ENCODE peak calls at places on chromosomes 11 and 22, in eight cellular contexts. H, Z, O, R, G, A, K and N are unnamed samples.

GRCh38 chr22:19871845-19872778 is 17.4 kb upstream of the GNB1L start:
- DNase-seq in H (no peak), Z (no peak), O (no peak), R (no peak), G (peak; percentile 70), A (no peak), K (no peak), N (no peak)

GRCh38 chr22:28231423-28231822 is 312.4 kb upstream of the PITPNB start:
- DNase-seq in H (no peak), Z (no peak), O (no peak), R (no peak), G (no peak), A (no peak), K (no peak), N (no peak)

GRCh38 chr22:30887418-30887817 is 81.2 kb downstream of the MORC2 start:
- DNase-seq in H (no peak), Z (no peak), O (no peak), R (no peak), G (peak; percentile 59), A (no peak), K (no peak), N (no peak)

GRCh38 chr22:22928666-22929380 is 41.2 kb downstream of the IGLL5 start:
- DNase-seq in H (peak; percentile 11), Z (no peak), O (no peak), R (peak; percentile 52), G (peak; percentile 75), A (peak; percentile 88), K (no peak), N (no peak)

GRCh38 chr11:82854242-82854641 is 46.0 kb downstream of the PRCP start:
- DNase-seq in H (no peak), Z (no peak), O (no peak), R (no peak), G (no peak), A (no peak), K (no peak), N (peak; percentile 60)

GRCh38 chr11:1699771-1700170 is 2.8 kb downstream of the KRTAP5-6 start:
- DNase-seq in H (no peak), Z (no peak), O (no peak), R (no peak), G (no peak), A (no peak), K (no peak), N (no peak)

GRCh38 chr11:832529-833113 is at the start of gene CD151:
- DNase-seq in H (no peak), Z (no peak), O (no peak), R (no peak), G (no peak), A (no peak), K (no peak), N (peak; percentile 69)

GRCh38 chr11:92685049-92685448 is 284.4 kb upstream of the MTNR1B start:
- DNase-seq in H (no peak), Z (no peak), O (no peak), R (no peak), G (no peak), A (no peak), K (no peak), N (no peak)

GRCh38 chr11:12247543-12248287 is 129.7 kb upstream of the PARVA start:
- DNase-seq in H (no peak), Z (no peak), O (no peak), R (no peak), G (no peak), A (no peak), K (no peak), N (no peak)

GRCh38 chr11:111645657-111646316 is 43.5 kb downstream of the SIK2 start:
- DNase-seq in H (no peak), Z (no peak), O (no peak), R (no peak), G (no peak), A (no peak), K (no peak), N (no peak)

GRCh38 chr11:115848614-115849013 is 344.4 kb upstream of the CADM1 start:
- DNase-seq in H (no peak), Z (no peak), O (no peak), R (no peak), G (no peak), A (no peak), K (no peak), N (no peak)

GRCh38 chr11:6483015-6483414 is 1.7 kb downstream of the TIMM10B start:
- DNase-seq in H (no peak), Z (no peak), O (no peak), R (no peak), G (no peak), A (no peak), K (no peak), N (no peak)

GRCh38 chr11:122676638-122677037 is 21.1 kb downstream of the UBASH3B start:
- DNase-seq in H (no peak), Z (no peak), O (no peak), R (no peak), G (no peak), A (no peak), K (no peak), N (no peak)

GRCh38 chr22:31825513-31825912 is 71.7 kb downstream of the DEPDC5 start:
- DNase-seq in H (no peak), Z (no peak), O (no peak), R (no peak), G (no peak), A (no peak), K (no peak), N (no peak)